ENCODE peak calls at places on chromosomes 5 and 9, in five cellular contexts. C is mammary epithelial cell, F is AG10803, D is ascending aorta, N is BJ. H is an unnamed sample.

GRCh38 chr9:13555516-13555915 is 276.0 kb upstream of the MPDZ start:
- DNase-seq in C (no peak), N (no peak), F (no peak), D (no peak), H (no peak)

GRCh38 chr9:37405764-37406380 is 16.6 kb upstream of the GRHPR start:
- DNase-seq in C (no peak), N (no peak), F (peak), D (no peak), H (no peak)

GRCh38 chr9:90867101-90867500 is 65.5 kb downstream of the SYK start:
- DNase-seq in F (no peak), N (no peak), D (no peak), C (no peak), H (no peak)

GRCh38 chr5:155655569-155655968 is 642.0 kb downstream of the KIF4B start:
- DNase-seq in N (no peak), F (no peak), C (no peak), D (no peak), H (no peak)

GRCh38 chr9:124133752-124134151 is 122.2 kb downstream of the LHX2 start:
- DNase-seq in C (no peak), D (no peak), N (no peak), F (peak), H (no peak)

GRCh38 chr9:123422593-123422992 is 66.6 kb downstream of the CRB2 start:
- DNase-seq in D (no peak), N (no peak), F (no peak), C (no peak), H (no peak)

GRCh38 chr9:19102631-19103345 is at the start of gene HAUS6:
- DNase-seq in F (peak), C (peak), N (peak), D (peak), H (peak)

GRCh38 chr9:20980713-20981481 is 50.5 kb downstream of the HACD4 start:
- DNase-seq in F (peak), N (peak), C (no peak), D (no peak), H (peak)

GRCh38 chr5:170625221-170626165 is 121.7 kb downstream of the KCNIP1 start:
- DNase-seq in C (no peak), D (no peak), N (no peak), F (no peak), H (no peak)

GRCh38 chr5:178516836-178517235 is 73.4 kb downstream of the COL23A1 start:
- DNase-seq in D (no peak), C (no peak), F (no peak), N (no peak), H (no peak)

GRCh38 chr9:100880284-100880683 is 148.2 kb upstream of the PLPPR1 start:
- DNase-seq in N (no peak), D (no peak), C (no peak), F (no peak), H (no peak)

GRCh38 chr9:9791621-9792020 is 821.2 kb downstream of the PTPRD start:
- DNase-seq in F (no peak), D (no peak), N (no peak), C (no peak), H (no peak)

GRCh38 chr5:113225259-113225658 is 209.5 kb downstream of the TSSK1B start:
- DNase-seq in C (no peak), N (no peak), D (no peak), F (no peak), H (no peak)

GRCh38 chr5:72506150-72506549 is 1.1 kb downstream of the ZNF366 start:
- DNase-seq in C (no peak), F (no peak), D (no peak), N (no peak), H (no peak)

GRCh38 chr5:157603333-157604190 is 28.0 kb upstream of the ADAM19 start:
- DNase-seq in F (peak), C (peak), D (no peak), N (peak), H (peak)

GRCh38 chr5:66710557-66710956 is 114.4 kb downstream of the MAST4 start:
- DNase-seq in D (no peak), N (no peak), C (peak), F (peak), H (no peak)

GRCh38 chr5:35316611-35317307 is 86.5 kb upstream of the PRLR start:
- DNase-seq in F (peak), C (peak), D (no peak), N (peak), H (no peak)

GRCh38 chr5:7017004-7017770 is 304.0 kb downstream of the TENT4A start:
- DNase-seq in N (no peak), C (no peak), F (no peak), D (no peak), H (no peak)

GRCh38 chr5:28678899-28679298 is 1640.5 kb upstream of the CDH9 start:
- DNase-seq in C (no peak), F (no peak), D (no peak), N (no peak), H (no peak)

GRCh38 chr5:147481857-147482256 is 28.0 kb downstream of the DPYSL3 start:
- DNase-seq in N (no peak), D (no peak), F (peak), C (peak), H (peak)

GRCh38 chr5:102823441-102823874 is 68.4 kb downstream of the PAM start:
- DNase-seq in F (peak), N (peak), C (no peak), D (no peak), H (peak)

GRCh38 chr9:135976531-135976930 is 15.4 kb upstream of the UBAC1 start:
- DNase-seq in D (no peak), C (no peak), F (no peak), N (no peak), H (no peak)
- TF ChIP-seq CTCF in D (no peak), C (no peak), F (no peak), N (no peak), H (no peak)

GRCh38 chr5:23352437-23352836 is 155.0 kb upstream of the PRDM9 start:
- DNase-seq in D (no peak), C (peak), N (no peak), F (no peak), H (no peak)
- TF ChIP-seq CTCF in D (no peak), C (peak), N (no peak), F (no peak), H (no peak)

DNA sequence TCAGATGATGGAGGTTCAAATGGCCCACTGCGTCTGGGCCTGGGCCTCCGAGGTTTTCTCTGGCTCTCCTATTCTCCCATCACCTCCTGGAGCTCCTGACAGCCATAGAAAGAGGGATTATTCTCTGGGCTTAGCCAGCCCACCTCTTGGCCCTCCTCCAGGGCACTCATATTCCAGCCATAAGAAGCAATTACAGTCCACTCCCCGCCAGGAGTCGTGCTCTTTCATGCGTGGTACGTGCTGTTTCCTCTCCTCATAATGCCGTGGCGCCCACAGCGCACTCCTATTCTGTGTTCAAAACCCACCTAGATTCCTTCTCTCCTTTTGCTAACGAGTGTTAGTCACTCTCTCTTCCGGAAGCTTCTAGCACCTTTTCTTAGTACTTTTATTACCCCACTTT is 240.8 kb upstream of the ZNF462 start:
- DNase-seq in C (no peak), N (no peak), D (no peak), F (no peak), H (no peak)
- TF ChIP-seq CTCF in C (no peak), N (no peak), D (no peak), F (no peak), H (no peak)

GRCh38 chr9:104958756-104959155 is 30.8 kb upstream of the ABCA1 start:
- DNase-seq in N (no peak), D (no peak), F (no peak), C (no peak), H (no peak)
- TF ChIP-seq CTCF in N (no peak), D (no peak), F (no peak), C (no peak), H (no peak)

GRCh38 chr5:117461403-117461802 is 886.8 kb upstream of the SEMA6A start:
- DNase-seq in D (no peak), F (no peak), N (no peak), C (no peak), H (no peak)

GRCh38 chr5:117454716-117455212 is 880.1 kb upstream of the SEMA6A start:
- DNase-seq in C (peak), N (no peak), F (peak), D (no peak), H (no peak)

DNA sequence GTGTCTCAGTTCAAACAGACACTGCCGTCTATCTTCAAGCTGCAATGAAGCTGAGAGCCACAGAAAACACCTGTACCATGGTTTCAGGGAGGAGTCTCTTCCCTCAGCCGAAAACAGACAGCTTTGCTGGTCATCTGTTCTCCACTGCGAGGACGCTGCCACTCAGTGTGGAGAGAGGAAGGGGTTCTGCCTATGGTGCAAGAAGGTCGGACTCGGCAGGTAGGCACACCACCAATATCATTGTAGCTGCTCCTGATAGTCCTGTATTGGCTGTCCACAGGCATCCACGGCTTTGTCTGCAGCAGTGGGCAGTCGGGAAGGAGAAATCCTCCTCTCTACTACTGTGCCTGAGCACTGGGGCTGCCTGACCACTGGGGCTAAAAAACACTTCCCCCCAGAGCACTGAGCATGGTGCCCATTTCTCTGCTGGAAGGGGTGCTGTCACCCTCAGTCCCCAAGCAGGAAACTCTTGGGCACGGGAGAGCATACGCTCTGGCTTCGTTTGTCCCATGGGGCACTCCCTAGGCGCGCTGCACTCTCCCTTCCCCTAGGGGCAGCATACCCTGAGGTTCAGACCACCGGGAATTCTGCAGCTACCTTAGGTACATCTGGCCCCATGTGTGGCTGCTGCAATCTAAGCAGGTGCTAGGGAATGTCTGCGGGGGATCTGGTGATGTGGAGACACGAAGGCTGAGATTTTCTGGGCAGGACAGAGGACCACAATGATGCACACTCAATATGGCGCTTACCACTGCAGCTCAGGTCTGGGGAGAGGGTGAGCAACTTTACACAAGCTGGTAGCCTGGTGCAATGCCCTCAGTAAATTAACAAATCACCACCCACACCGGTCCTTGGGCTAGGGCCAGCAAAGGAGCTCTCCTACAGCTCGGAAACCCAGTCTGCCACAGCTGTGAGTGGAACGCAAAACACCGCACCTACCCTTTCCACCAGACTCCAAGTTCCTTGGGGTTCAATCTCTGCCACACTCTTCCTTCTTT is 880.9 kb upstream of the SEMA6A start:
- DNase-seq in F (no peak), C (peak), D (no peak), N (no peak), H (no peak)
- TF ChIP-seq CTCF in F (peak), C (peak), D (no peak), N (peak), H (peak)

GRCh38 chr5:61768692-61769281 is 436.7 kb downstream of the ZSWIM6 start:
- DNase-seq in N (no peak), C (peak), F (no peak), D (no peak), H (peak)
- TF ChIP-seq CTCF in N (peak), C (peak), F (peak), D (peak), H (peak)

H was measured in HFFc6.